ENCODE peak calls at places on chromosome 5, in six cellular contexts. M is IMR-90; H is CD4-positive, CD25-positive, alpha-beta regulatory T cell; E is upper lobe of right lung; Y is BE2C; D is spleen. C is an unnamed sample.

GRCh38 chr5:127187711-127188110 is 102.9 kb upstream of the MEGF10 start:
- DNase-seq in E (no peak), M (no peak), Y (no peak), D (no peak), H (no peak), C (peak; percentile 99)

GRCh38 chr5:45639038-45639437 is 57.1 kb downstream of the HCN1 start:
- DNase-seq in E (no peak), D (no peak), H (no peak), Y (no peak), M (no peak), C (no peak)

GRCh38 chr5:1786621-1787471 is 12.8 kb downstream of the MRPL36 start:
- DNase-seq in H (no peak), Y (no peak), M (no peak), E (peak; percentile 52), D (peak; percentile 71), C (no peak)

GRCh38 chr5:17180957-17181723 is 36.3 kb upstream of the BASP1 start:
- DNase-seq in E (no peak), M (peak; percentile 100), Y (no peak), H (no peak), D (no peak), C (no peak)

GRCh38 chr5:180873628-180874520 is 12.8 kb upstream of the ZFP62 start:
- DNase-seq in E (no peak), H (peak; percentile 20), D (no peak), Y (no peak), M (peak; percentile 23), C (peak; percentile 42)

GRCh38 chr5:141845371-141845821 is 32.8 kb downstream of the PCDH1 start:
- DNase-seq in E (no peak), Y (peak; percentile 68), H (no peak), D (no peak), M (no peak), C (no peak)

GRCh38 chr5:56123531-56124243 is 109.4 kb downstream of the ANKRD55 start:
- DNase-seq in M (peak; percentile 100), E (no peak), D (peak; percentile 77), Y (peak; percentile 49), H (no peak), C (peak; percentile 70)

GRCh38 chr5:83570916-83571315 is 99.4 kb downstream of the VCAN start:
- DNase-seq in H (no peak), M (peak; percentile 54), Y (no peak), D (no peak), E (no peak), C (no peak)

GRCh38 chr5:91383956-91384300 is 811 bp upstream of the ARRDC3 start:
- DNase-seq in E (no peak), H (no peak), Y (no peak), M (no peak), D (no peak), C (no peak)

GRCh38 chr5:149656576-149657182 is 73.4 kb upstream of the PPARGC1B start:
- DNase-seq in H (no peak), D (no peak), M (no peak), E (no peak), Y (peak; percentile 65), C (peak; percentile 50)

GRCh38 chr5:178249191-178249989 is 16.8 kb upstream of the PHYKPL start:
- DNase-seq in D (peak; percentile 87), M (peak; percentile 48), Y (no peak), H (no peak), E (no peak), C (no peak)

GRCh38 chr5:35046754-35047153 is 995 bp downstream of the AGXT2 start:
- DNase-seq in M (peak; percentile 99), D (no peak), H (no peak), Y (no peak), E (no peak), C (no peak)

GRCh38 chr5:154241021-154241420 is 50.5 kb downstream of the GALNT10 start:
- DNase-seq in E (no peak), M (no peak), H (no peak), Y (no peak), D (no peak), C (no peak)

GRCh38 chr5:85760519-85760918 is 857.2 kb upstream of the COX7C start:
- DNase-seq in H (no peak), Y (no peak), D (no peak), M (no peak), E (no peak), C (no peak)

GRCh38 chr5:173556142-173557028 is 60.1 kb downstream of the BOD1 start:
- DNase-seq in H (no peak), E (no peak), M (no peak), Y (no peak), D (no peak), C (no peak)

GRCh38 chr5:154972476-154973080 is 31.7 kb downstream of the MRPL22 start:
- DNase-seq in D (no peak), Y (peak; percentile 55), E (no peak), M (peak; percentile 53), H (no peak), C (peak; percentile 18)

GRCh38 chr5:56574778-56575177 is 240.6 kb upstream of the MAP3K1 start:
- DNase-seq in H (no peak), D (no peak), E (no peak), Y (no peak), M (peak; percentile 90), C (no peak)

GRCh38 chr5:142934335-142934734 is 164.2 kb downstream of the ARHGAP26 start:
- DNase-seq in D (no peak), H (no peak), M (no peak), E (no peak), Y (no peak), C (no peak)

GRCh38 chr5:172007795-172008465 is 1.5 kb upstream of the FBXW11 start:
- DNase-seq in H (no peak), Y (no peak), M (peak; percentile 64), E (no peak), D (peak; percentile 74), C (no peak)

GRCh38 chr5:163453705-163454104 is 6.2 kb downstream of the NUDCD2 start:
- DNase-seq in M (peak; percentile 53), Y (no peak), H (no peak), E (no peak), D (no peak), C (no peak)

GRCh38 chr5:88746438-88746882 is 136.5 kb downstream of the MEF2C start:
- DNase-seq in E (no peak), D (no peak), Y (no peak), H (no peak), M (no peak), C (peak; percentile 13)

DNA sequence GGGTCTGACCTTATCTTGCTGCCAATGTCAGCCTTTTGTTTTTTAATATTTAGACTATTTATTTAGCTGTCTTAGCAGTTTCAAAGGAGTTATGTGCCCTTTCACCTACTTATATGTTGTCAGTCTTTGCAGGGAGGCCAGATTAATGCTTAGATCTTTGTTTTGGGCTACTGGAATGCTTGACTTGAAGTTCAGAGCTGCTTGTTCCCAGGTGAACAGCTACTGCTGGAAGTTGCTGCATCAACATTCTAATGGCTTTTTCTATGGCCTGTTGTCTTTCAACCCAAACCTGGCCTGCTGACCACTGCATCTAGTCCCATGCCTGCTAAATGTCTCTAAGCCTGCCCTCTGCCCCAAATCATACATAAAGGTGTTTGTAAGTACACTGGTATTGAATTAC is 3.0 kb downstream of the SLC22A5 start:
- DNase-seq in Y (no peak), E (peak; percentile 1), D (no peak), M (no peak), H (no peak), C (no peak)
- H3K4me3 ChIP-seq in Y (no peak overlapping the region), E (no peak overlapping the region), D (no peak overlapping the region), M (no peak overlapping the region), H (no peak overlapping the region), C (no peak overlapping the region)

GRCh38 chr5:157540707-157541451 is 34.7 kb downstream of the ADAM19 start:
- DNase-seq in D (peak; percentile 83), M (peak; percentile 84), Y (no peak), H (peak; percentile 21), E (peak; percentile 70), C (no peak)
- H3K4me1 ChIP-seq in D (peaks cover 35% of the 10 kb centered on the region), M (peaks cover 35% of the 10 kb centered on the region), Y (no peaks in the 10 kb centered on the region), H (peaks cover 77% of the 10 kb centered on the region), E (peaks cover 42% of the 10 kb centered on the region), C (no peaks in the 10 kb centered on the region)

DNA sequence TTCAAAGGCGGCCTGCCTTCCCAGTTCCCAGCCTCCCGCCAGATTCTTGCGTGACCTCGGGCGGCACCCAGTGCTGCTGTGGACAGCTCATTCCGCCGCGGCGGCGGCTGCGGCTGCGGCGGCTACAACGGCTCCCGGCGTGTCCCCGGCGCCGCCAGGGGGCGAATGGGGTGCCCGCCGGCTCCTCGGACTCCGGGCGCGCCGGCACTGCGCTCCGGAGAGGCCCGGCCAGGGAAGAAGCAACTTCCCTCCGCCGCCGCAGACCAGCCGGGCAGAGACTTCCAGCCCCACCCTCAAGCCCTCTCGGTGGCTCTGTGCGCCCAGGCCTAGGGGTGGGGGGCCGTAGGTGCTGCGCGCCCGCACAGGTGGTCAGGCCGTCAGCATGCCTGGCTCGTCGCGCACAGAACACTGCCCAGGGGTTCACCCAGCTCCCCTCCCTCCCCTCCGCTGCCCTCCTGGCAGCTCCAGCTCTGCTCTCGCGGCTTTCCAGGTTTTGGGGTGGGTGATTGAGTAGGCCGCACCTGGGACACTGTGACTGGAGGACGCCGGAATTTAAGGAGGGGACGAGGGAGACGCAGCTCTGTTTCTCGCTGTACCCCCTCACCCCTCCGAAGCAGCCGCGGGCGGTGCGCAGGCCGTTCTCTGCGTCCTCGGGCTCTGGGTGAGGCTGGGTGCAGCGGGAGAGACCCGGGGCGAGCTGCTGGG is 20.2 kb downstream of the IGIP start:
- DNase-seq in D (peak; percentile 92), E (peak; percentile 90), H (peak; percentile 36), Y (peak; percentile 82), M (peak; percentile 66), C (no peak)
- H3K4me3 ChIP-seq in D (peak overlapping the region; percentile 32), E (peak overlapping the region; percentile 44), H (no peak overlapping the region), Y (peak overlapping the region; percentile 54), M (peak overlapping the region; percentile 36), C (no peak overlapping the region)

GRCh38 chr5:36881304-36881703 is 4.7 kb downstream of the NIPBL start:
- DNase-seq in E (no peak), M (no peak), H (no peak), Y (no peak), D (no peak), C (no peak)
- H3K4me1 ChIP-seq in E (peaks cover 56% of the 10 kb centered on the region), M (no peaks in the 10 kb centered on the region), H (peaks cover 44% of the 10 kb centered on the region), Y (no peaks in the 10 kb centered on the region), D (peaks cover 56% of the 10 kb centered on the region), C (peaks cover 8% of the 10 kb centered on the region)

C was measured in SJCRH30.